ENCODE peak calls at places on chromosomes 6 and 20, in four cellular contexts. V is IMR-90, T is astrocyte, G is neural progenitor cell. P is an unnamed sample.

GRCh38 chr20:38271609-38272120 is 11.1 kb upstream of the KIAA1755 start:
- DNase-seq in T (no peak), V (no peak), G (no peak), P (peak; percentile 44)

GRCh38 chr6:165858571-165858970 is 195.5 kb upstream of the PDE10A start:
- DNase-seq in V (peak; percentile 44), T (no peak), G (peak; percentile 44), P (no peak)

GRCh38 chr6:124823240-124824105 is 138.8 kb upstream of the RNF217 start:
- DNase-seq in G (no peak), V (peak; percentile 11), T (no peak), P (no peak)

GRCh38 chr20:63461364-63461763 is 11.1 kb downstream of the KCNQ2 start:
- DNase-seq in V (no peak), T (no peak), G (peak; percentile 78), P (peak; percentile 11)

GRCh38 chr20:38150595-38151170 is 14.4 kb downstream of the TGM2 start:
- DNase-seq in G (no peak), V (no peak), T (no peak), P (no peak)

GRCh38 chr6:10383312-10384063 is 31.4 kb downstream of the TFAP2A start:
- DNase-seq in T (no peak), V (no peak), G (peak; percentile 66), P (peak; percentile 51)

GRCh38 chr20:51059862-51060261 is 37.0 kb upstream of the KCNG1 start:
- DNase-seq in T (peak; percentile 83), G (no peak), V (peak; percentile 20), P (no peak)

GRCh38 chr20:46959081-46959692 is 64.5 kb downstream of the EYA2 start:
- DNase-seq in T (peak; percentile 98), V (peak; percentile 99), G (no peak), P (peak; percentile 79)

GRCh38 chr20:10671221-10671849 is 2.5 kb downstream of the JAG1 start:
- DNase-seq in G (peak; percentile 80), V (peak; percentile 94), T (peak; percentile 76), P (peak; percentile 94)

GRCh38 chr20:63645218-63645617 is 8.0 kb downstream of the STMN3 start:
- DNase-seq in T (no peak), V (no peak), G (peak; percentile 58), P (no peak)

GRCh38 chr6:131949909-131950766 is 1.0 kb downstream of the CCN2 start:
- DNase-seq in T (peak; percentile 87), G (peak; percentile 91), V (peak; percentile 92), P (peak; percentile 90)

GRCh38 chr6:33428891-33429744 is 9.3 kb downstream of the SYNGAP1 start:
- DNase-seq in T (no peak), V (no peak), G (no peak), P (no peak)
- H3K9ac ChIP-seq in T (peak overlapping the region; percentile 60), V (peak overlapping the region; percentile 19), G (no peak overlapping the region), P (peak overlapping the region; percentile 63)

GRCh38 chr6:170135821-170136471 is 154.9 kb downstream of the DLL1 start:
- DNase-seq in T (no peak), G (no peak), V (no peak), P (no peak)

GRCh38 chr6:170135461-170135820 is 155.4 kb downstream of the DLL1 start:
- DNase-seq in V (no peak), T (no peak), G (no peak), P (no peak)

GRCh38 chr6:170137176-170137891 is 153.5 kb downstream of the DLL1 start:
- DNase-seq in V (no peak), G (no peak), T (no peak), P (no peak)

GRCh38 chr6:170137911-170138910 is 152.7 kb downstream of the DLL1 start:
- DNase-seq in T (no peak), G (no peak), V (no peak), P (no peak)

DNA sequence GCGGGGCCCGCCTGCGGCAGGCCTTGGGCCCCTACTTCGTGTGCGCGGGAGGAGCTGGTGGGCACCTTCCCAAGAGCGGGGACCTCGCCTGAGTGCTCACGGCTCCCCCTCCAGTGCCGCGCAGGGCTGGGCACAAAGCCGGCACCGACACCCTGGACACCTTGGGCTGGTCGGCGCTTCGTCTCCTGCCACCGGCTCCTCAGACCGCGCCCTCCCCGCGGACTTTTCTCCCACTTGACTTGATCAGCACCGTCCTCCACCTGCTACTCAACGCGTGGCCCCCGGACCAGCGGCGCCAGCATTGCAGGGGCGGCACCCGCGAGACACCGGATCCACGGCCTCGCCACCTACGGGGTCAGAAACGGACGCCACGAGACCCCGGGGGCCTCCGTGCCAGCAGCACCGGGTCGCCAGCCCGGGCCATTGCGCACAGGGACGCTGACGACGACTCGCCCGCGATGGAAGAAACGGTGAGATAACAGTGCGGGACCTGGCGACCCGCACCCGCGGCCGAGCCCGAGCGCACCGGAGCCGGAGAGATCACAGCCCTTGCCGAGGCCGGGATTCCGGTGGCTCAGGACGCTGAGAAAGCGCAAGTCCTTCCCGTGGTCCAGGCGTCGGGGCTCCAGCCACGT is 154.2 kb downstream of the DLL1 start:
- DNase-seq in G (no peak), V (no peak), T (no peak), P (no peak)
- H3K9ac ChIP-seq in G (no peak overlapping the region), V (no peak overlapping the region), T (no peak overlapping the region), P (no peak overlapping the region)

DNA sequence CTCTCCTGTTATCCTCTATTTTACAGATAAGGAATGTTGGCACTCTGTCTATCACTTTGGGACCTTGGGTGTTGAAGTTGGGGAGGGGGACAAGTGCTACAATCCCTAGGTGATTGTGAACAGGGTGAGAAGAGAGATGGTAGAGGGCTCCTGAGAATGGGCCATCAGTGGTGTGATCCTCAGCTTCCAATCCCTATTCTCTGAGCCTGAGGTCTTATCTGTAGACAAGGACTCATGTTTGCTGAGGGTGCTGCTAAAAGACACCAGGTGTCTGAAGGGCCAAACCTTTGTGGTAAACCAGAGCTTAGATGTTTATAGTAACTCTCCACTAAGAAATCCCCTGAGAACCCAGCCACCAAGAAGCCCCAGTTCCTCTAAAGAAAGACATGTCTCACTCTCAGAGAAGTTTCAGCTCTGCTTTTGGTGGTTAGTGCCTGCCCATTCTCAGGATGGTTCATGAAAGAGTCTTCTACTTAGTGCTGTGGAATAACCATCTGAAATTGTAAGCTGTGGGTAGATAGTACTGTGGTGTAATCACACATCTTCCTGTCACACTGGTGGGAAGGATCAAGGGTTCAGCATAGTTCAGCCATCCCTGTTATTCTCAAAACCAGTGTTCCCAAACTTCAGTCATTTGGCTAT is 58.2 kb upstream of the IL20RA start:
- DNase-seq in T (no peak), V (no peak), G (no peak), P (no peak)
- H3K9ac ChIP-seq in T (no peak overlapping the region), V (no peak overlapping the region), G (no peak overlapping the region), P (no peak overlapping the region)

GRCh38 chr6:5279891-5280338 is 18.6 kb downstream of the FARS2 start:
- DNase-seq in V (peak; percentile 11), T (no peak), G (no peak), P (no peak)
- H3K9ac ChIP-seq in V (no peak overlapping the region), T (no peak overlapping the region), G (no peak overlapping the region), P (no peak overlapping the region)

DNA sequence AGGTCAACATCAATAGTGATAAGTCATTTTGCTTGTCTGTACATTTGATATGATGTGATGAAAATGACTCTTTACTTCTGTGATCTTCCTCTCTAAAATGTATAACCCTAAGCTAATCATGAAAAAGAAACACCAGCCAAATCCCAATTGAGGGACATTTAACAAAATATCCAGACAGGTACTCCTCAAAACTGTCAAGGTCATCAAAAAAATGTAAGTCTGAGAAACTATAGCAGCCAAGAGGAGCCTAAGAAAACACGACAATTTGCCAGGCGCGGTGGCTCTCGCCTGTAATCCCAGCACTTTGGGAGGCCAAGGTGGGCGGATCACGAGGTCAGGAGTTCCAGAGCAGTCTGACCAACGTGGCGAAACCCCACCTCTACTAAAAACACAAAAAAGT is 708.5 kb upstream of the ID4 start:
- DNase-seq in V (no peak), G (no peak), T (no peak), P (no peak)
- H3K9ac ChIP-seq in V (no peak overlapping the region), G (no peak overlapping the region), T (no peak overlapping the region), P (no peak overlapping the region)